ENCODE peak calls at places on chromosomes 11 and 22, in ten cellular contexts. T, P, V, L, F, X, I, K, G and R are unnamed samples.

GRCh38 chr22:27624705-27625104 is 176.9 kb downstream of the MN1 start:
- DNase-seq in F (no peak), I (no peak), G (no peak), T (no peak), V (peak; percentile 28), K (no peak), L (no peak), X (no peak), P (no peak), R (no peak)

GRCh38 chr11:15923169-15923568 is 433.2 kb downstream of the SOX6 start:
- DNase-seq in L (no peak), T (no peak), F (no peak), K (no peak), X (no peak), G (no peak), I (no peak), V (peak; percentile 13), P (no peak), R (no peak)

GRCh38 chr11:123158609-123159008 is 36.4 kb downstream of the CLMP start:
- DNase-seq in I (no peak), X (no peak), P (no peak), G (no peak), K (no peak), L (no peak), F (no peak), V (no peak), T (no peak), R (no peak)

GRCh38 chr11:3737386-3737933 is 59.9 kb downstream of the NUP98 start:
- DNase-seq in K (no peak), V (no peak), L (no peak), F (no peak), P (no peak), G (no peak), X (no peak), T (no peak), I (no peak), R (no peak)

GRCh38 chr11:118142809-118143208 is 9.8 kb downstream of the SCN4B start:
- DNase-seq in I (no peak), G (no peak), K (no peak), T (no peak), X (no peak), L (no peak), P (no peak), F (no peak), V (no peak), R (no peak)

GRCh38 chr11:12164061-12165014 is 53.9 kb downstream of the MICAL2 start:
- DNase-seq in G (no peak), V (peak; percentile 88), I (peak; percentile 91), P (peak; percentile 93), K (no peak), X (peak; percentile 76), T (no peak), L (no peak), F (peak; percentile 80), R (peak; percentile 83)

GRCh38 chr11:7506243-7506642 is 7.6 kb upstream of the PPFIBP2 start:
- DNase-seq in L (no peak), I (no peak), F (no peak), P (no peak), X (no peak), K (no peak), G (no peak), T (no peak), V (no peak), R (no peak)

GRCh38 chr11:18623707-18624106 is 10.4 kb downstream of the SPTY2D1 start:
- DNase-seq in X (no peak), I (no peak), P (no peak), F (no peak), V (no peak), K (no peak), L (no peak), T (no peak), G (no peak), R (no peak)

GRCh38 chr11:28919194-28919593 is 811.0 kb downstream of the METTL15 start:
- DNase-seq in L (no peak), V (no peak), F (no peak), P (no peak), X (no peak), I (no peak), T (no peak), K (no peak), G (no peak), R (no peak)

GRCh38 chr11:70900540-70900939 is 351.8 kb downstream of the SHANK2 start:
- DNase-seq in T (peak; percentile 13), G (peak; percentile 55), X (no peak), F (no peak), I (no peak), L (no peak), K (no peak), P (no peak), V (no peak), R (no peak)

GRCh38 chr22:26671317-26672059 is 14.1 kb downstream of the MIAT start:
- DNase-seq in X (no peak), G (peak; percentile 37), L (no peak), I (no peak), F (no peak), K (no peak), P (no peak), T (peak; percentile 71), V (no peak), R (no peak)

GRCh38 chr11:75025561-75025960 is 36.8 kb downstream of the NEU3 start:
- DNase-seq in F (no peak), P (no peak), T (no peak), G (no peak), K (no peak), L (no peak), X (no peak), I (no peak), V (no peak), R (no peak)

GRCh38 chr11:8025816-8026215 is 38.7 kb downstream of the EIF3F start:
- DNase-seq in V (peak; percentile 80), T (no peak), G (no peak), I (peak; percentile 76), X (peak; percentile 66), P (no peak), F (peak; percentile 67), L (no peak), K (no peak), R (peak; percentile 49)

GRCh38 chr11:82883853-82884252 is 16.4 kb downstream of the PRCP start:
- DNase-seq in K (no peak), X (no peak), G (no peak), F (no peak), I (peak; percentile 14), T (no peak), V (no peak), P (no peak), L (no peak), R (no peak)

GRCh38 chr11:46383974-46384701 is 2.7 kb downstream of the MDK start:
- DNase-seq in L (peak; percentile 45), P (peak; percentile 46), T (no peak), F (no peak), V (no peak), X (no peak), G (no peak), K (no peak), I (no peak), R (no peak)

GRCh38 chr22:22579869-22580604 is 21.0 kb upstream of the PRAME start:
- DNase-seq in I (no peak), L (no peak), T (no peak), K (no peak), V (no peak), F (no peak), G (no peak), X (no peak), P (no peak), R (no peak)

GRCh38 chr11:102399189-102399588 is 52.2 kb downstream of the BIRC2 start:
- DNase-seq in X (no peak), I (no peak), V (no peak), G (no peak), F (no peak), T (no peak), P (no peak), L (no peak), K (no peak), R (no peak)

GRCh38 chr11:59666969-59667368 is 1.9 kb downstream of the PATL1 start:
- DNase-seq in V (peak; percentile 40), X (no peak), F (peak; percentile 36), P (no peak), G (no peak), K (no peak), T (no peak), I (peak; percentile 15), L (no peak), R (no peak)

GRCh38 chr11:45402049-45402630 is 116.0 kb upstream of the SYT13 start:
- DNase-seq in V (no peak), X (no peak), G (no peak), L (no peak), P (no peak), K (no peak), T (no peak), I (no peak), F (no peak), R (no peak)

GRCh38 chr11:126485021-126485781 is 129.7 kb downstream of the ST3GAL4 start:
- DNase-seq in P (no peak), T (no peak), F (peak; percentile 35), L (no peak), G (no peak), K (no peak), X (no peak), I (peak; percentile 81), V (peak; percentile 49), R (peak; percentile 71)
- TF ChIP-seq CTCF in P (no peak), T (no peak), F (peak; percentile 21), L (no peak), G (no peak), K (no peak), X (no peak), I (peak; percentile 32), V (peak; percentile 26), R (no peak)

GRCh38 chr22:43861529-43861928 is 784 bp downstream of the SULT4A1 start:
- DNase-seq in G (no peak), L (no peak), I (peak; percentile 52), K (no peak), P (no peak), V (peak; percentile 42), T (peak; percentile 27), F (peak; percentile 39), X (no peak), R (peak; percentile 34)
- H3K4me3 ChIP-seq in G (peak overlapping the region; percentile 27), L (no peak overlapping the region), I (peak overlapping the region; percentile 50), K (no peak overlapping the region), P (peak overlapping the region; percentile 55), V (peak overlapping the region; percentile 65), T (no peak overlapping the region), F (peak overlapping the region; percentile 57), X (peak overlapping the region; percentile 30), R (no peak overlapping the region)

DNA sequence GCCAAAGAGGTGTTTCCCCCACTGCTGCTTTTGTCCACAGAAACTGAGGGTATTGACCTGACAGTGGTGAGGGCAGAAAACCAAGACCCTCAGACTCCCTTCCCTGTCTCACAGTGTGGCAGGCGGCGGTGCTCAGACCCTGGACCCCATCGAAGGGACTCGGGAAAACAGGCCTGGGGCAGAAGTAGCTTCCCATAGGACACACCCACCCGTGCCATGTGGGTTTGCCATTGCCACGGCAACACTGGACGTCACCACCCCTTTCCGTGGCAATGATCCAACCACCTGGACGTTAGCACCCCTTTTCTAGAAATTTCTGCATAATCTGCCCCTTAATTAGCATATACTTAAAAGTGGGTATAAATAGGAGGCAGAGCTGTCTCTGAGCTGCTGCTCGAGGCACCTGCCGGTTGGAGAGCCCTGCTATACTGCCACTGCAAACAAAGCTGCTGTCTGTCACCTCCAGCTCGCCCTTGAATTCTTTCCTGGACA is 10.6 kb downstream of the MLC1 start:
- DNase-seq in T (no peak), F (no peak), G (peak; percentile 68), I (no peak), L (peak; percentile 60), V (peak; percentile 11), K (no peak), X (no peak), P (no peak), R (no peak)
- TF ChIP-seq CTCF in T (no peak), F (no peak), G (no peak), I (no peak), L (no peak), V (no peak), K (no peak), X (no peak), P (no peak), R (no peak)

GRCh38 chr11:66567787-66568123 is 651 bp downstream of the CTSF start:
- DNase-seq in P (no peak), G (no peak), L (peak; percentile 65), F (no peak), I (no peak), X (no peak), T (no peak), K (no peak), V (no peak), R (no peak)
- H3K4me3 ChIP-seq in P (no peak overlapping the region), G (peak overlapping the region; percentile 64), L (peak overlapping the region; percentile 19), F (peak overlapping the region; percentile 45), I (peak overlapping the region; percentile 41), X (peak overlapping the region; percentile 43), T (peak overlapping the region; percentile 65), K (peak overlapping the region; percentile 94), V (peak overlapping the region; percentile 58), R (peak overlapping the region; percentile 48)